ENCODE peak calls at places on chromosomes 6 and 20, in ten cellular contexts. C is stomach, Y is A549, K is K562, H is H54, X is spleen, R is esophagus squamous epithelium, I is NB4, Q is thyroid gland, O is Peyer's patch. M is an unnamed sample.
A peak's percentile ranks its signal among the peaks of the same experiment; 100 is the strongest.

GRCh38 chr6:29517245-29517644 is 29.5 kb upstream of the MAS1L start:
- DNase-seq in H (no peak), C (no peak), K (no peak), I (no peak), O (no peak), Q (no peak), X (no peak), R (no peak), Y (no peak), M (no peak)

GRCh38 chr6:36610041-36610440 is 15.9 kb downstream of the SRSF3 start:
- DNase-seq in O (no peak), R (no peak), C (no peak), X (peak; percentile 28), H (no peak), K (no peak), Y (no peak), Q (no peak), I (no peak), M (no peak)

GRCh38 chr6:85726206-85726605 is 83.5 kb upstream of the SYNCRIP start:
- DNase-seq in Y (no peak), H (no peak), K (no peak), R (no peak), Q (no peak), I (peak; percentile 16), O (no peak), X (no peak), C (no peak), M (peak; percentile 2)

GRCh38 chr6:75326557-75327258 is 42.1 kb upstream of the TMEM30A start:
- DNase-seq in R (no peak), I (no peak), O (no peak), Q (no peak), X (no peak), H (no peak), K (no peak), C (no peak), Y (peak; percentile 31), M (no peak)

GRCh38 chr6:79133173-79133572 is 55.1 kb upstream of the PHIP start:
- DNase-seq in O (no peak), Y (no peak), K (no peak), C (no peak), X (no peak), R (no peak), I (no peak), Q (no peak), H (no peak), M (no peak)

GRCh38 chr6:17869753-17870050 is 117.7 kb downstream of the KIF13A start:
- DNase-seq in H (no peak), I (no peak), X (no peak), C (no peak), Q (no peak), R (no peak), O (no peak), Y (no peak), K (peak; percentile 33), M (no peak)

GRCh38 chr6:145731432-145731831 is 3.9 kb downstream of the EPM2A start:
- DNase-seq in O (no peak), C (no peak), X (no peak), Y (no peak), H (no peak), K (no peak), Q (no peak), R (no peak), I (peak; percentile 64), M (peak; percentile 19)

GRCh38 chr6:107140581-107140980 is 25.3 kb upstream of the BEND3 start:
- DNase-seq in Y (no peak), C (no peak), I (no peak), K (no peak), O (no peak), X (no peak), H (no peak), Q (no peak), R (no peak), M (no peak)

GRCh38 chr6:146545608-146546007 is 2.0 kb downstream of the RAB32 start:
- DNase-seq in K (no peak), O (no peak), Q (no peak), H (no peak), X (no peak), Y (no peak), C (no peak), I (peak; percentile 64), R (no peak), M (no peak)

GRCh38 chr20:58875541-58876134 is 23.1 kb downstream of the GNAS start:
- DNase-seq in I (no peak), X (no peak), C (no peak), O (no peak), R (no peak), Q (no peak), K (peak; percentile 68), H (peak; percentile 90), Y (no peak), M (no peak)

GRCh38 chr6:142946181-142946923 is 1.4 kb upstream of the HIVEP2 start:
- DNase-seq in O (peak; percentile 96), Q (peak; percentile 99), H (peak; percentile 71), I (peak; percentile 94), C (peak; percentile 96), R (peak; percentile 61), X (peak; percentile 95), Y (peak; percentile 92), K (peak; percentile 70), M (peak; percentile 54)

GRCh38 chr20:6966721-6967120 is 199.2 kb downstream of the BMP2 start:
- DNase-seq in O (no peak), C (no peak), X (no peak), H (no peak), I (no peak), Y (no peak), R (no peak), Q (no peak), K (no peak), M (no peak)

GRCh38 chr20:52031574-52032303 is 159.8 kb downstream of the ZFP64 start:
- DNase-seq in O (peak; percentile 54), I (peak; percentile 54), X (no peak), R (no peak), C (no peak), H (no peak), Q (no peak), Y (peak; percentile 53), K (no peak), M (no peak)

GRCh38 chr6:106098383-106099234 is 12.5 kb downstream of the PRDM1 start:
- DNase-seq in R (no peak), O (peak; percentile 94), X (peak; percentile 84), K (peak; percentile 72), Q (peak; percentile 72), H (no peak), Y (peak; percentile 61), I (peak; percentile 38), C (peak; percentile 73), M (peak; percentile 72)

GRCh38 chr6:78832091-78832808 is 35.1 kb upstream of the IRAK1BP1 start:
- DNase-seq in R (no peak), Q (no peak), O (no peak), Y (no peak), C (no peak), K (no peak), X (no peak), I (no peak), H (no peak), M (no peak)

DNA sequence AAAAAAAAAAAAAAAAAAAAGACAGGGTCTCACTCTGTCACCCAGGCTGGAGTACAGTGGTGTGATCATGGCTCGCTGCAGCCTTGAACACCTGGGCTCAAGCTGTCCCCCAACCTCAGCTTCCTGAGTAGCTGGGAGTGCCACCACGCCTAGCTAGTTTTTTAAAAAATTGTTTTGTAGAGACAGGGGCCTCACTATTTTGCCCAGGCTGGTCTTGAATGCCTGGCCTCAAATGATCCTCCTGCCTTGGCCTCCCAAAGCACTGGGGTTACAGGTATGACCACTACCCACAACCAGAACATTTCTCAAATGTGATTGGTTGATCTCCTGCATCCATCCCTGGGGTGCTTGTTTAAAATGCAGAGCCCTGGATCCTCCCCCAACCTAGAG is 5.6 kb upstream of the RBCK1 start:
- DNase-seq in R (no peak), K (no peak), O (no peak), Q (no peak), I (no peak), X (peak; percentile 15), H (no peak), C (no peak), Y (no peak), M (no peak)
- TF ChIP-seq POLR2A in R (no peak), K (no peak), O (no peak), Q (no peak), I (no peak), X (no peak), H (no peak), C (no peak), Y (no peak), M (no peak)

DNA sequence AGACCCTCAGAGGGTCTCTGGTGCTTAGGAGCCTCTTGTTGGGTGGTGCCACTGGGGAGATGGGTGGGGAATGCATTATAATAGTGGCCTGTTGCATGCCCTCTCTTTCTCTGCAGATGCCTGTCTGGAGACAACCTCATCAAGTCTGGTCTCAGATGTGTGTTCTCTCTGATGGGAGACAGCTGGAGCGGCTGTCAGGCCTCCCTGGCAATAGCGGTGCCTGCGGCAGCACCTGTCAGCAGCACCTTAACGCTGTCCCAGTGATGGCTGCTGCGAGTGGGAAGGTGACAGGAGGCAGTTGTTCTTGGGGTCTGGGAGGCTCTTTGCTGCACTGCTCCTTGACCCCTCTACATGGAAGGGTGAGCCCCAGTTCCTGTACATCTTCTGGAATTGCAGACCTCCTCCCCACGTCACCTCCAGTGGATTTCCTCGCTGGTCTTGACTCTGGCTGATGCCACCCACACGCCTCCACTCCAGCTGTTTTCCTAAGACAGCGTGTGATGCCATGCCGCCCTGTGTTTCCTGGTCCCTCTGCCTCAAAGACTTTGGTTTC is 63.3 kb upstream of the BLCAP start:
- DNase-seq in O (no peak), Y (no peak), C (no peak), X (no peak), I (no peak), K (no peak), Q (no peak), H (no peak), R (no peak), M (no peak)
- TF ChIP-seq POLR2A in O (no peak), Y (no peak), C (no peak), X (no peak), I (no peak), K (no peak), Q (no peak), H (no peak), R (no peak), M (no peak)

GRCh38 chr20:17228624-17229061 is 1.8 kb downstream of the PCSK2 start:
- DNase-seq in Y (no peak), X (peak; percentile 72), I (no peak), Q (peak; percentile 69), C (no peak), H (no peak), K (no peak), O (no peak), R (no peak), M (no peak)
- TF ChIP-seq POLR2A in Y (no peak), X (no peak), I (no peak), Q (no peak), C (no peak), H (no peak), K (no peak), O (no peak), R (no peak), M (no peak)

DNA sequence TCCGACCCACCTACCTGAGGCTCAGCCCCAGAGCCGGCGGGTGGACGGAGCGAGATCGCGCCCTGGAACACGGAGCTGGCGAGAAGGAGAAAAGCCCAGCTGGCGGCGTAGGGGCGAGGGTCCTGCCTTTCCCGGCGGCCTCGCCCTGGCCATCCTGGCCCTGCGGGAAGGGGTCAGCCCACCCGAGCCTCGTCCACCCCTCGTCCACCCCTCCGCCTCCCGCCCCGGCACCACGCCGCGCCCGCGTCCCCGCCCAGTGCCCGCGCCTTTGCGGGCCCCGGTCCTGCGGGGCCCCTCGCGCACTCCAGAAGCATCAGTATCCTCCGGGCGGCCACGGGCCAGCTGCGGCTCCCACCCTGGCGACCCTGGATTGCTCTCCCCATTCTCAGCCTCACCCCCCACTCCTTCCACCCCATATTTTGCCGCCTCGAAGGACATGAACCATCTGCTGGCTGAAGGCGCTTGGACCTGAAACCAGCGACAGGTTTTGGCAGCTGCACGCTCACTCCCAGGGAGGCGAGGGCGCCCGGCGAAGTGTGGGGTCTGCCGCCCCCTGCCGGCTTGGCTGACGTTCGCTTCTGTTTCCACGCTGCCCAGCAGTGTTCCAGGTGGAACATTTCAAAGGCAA is 65.1 kb downstream of the PLG start:
- DNase-seq in I (no peak), K (peak; percentile 52), X (peak; percentile 80), Y (peak; percentile 61), H (no peak), O (peak; percentile 65), Q (peak; percentile 55), C (peak; percentile 74), R (no peak), M (peak; percentile 28)
- TF ChIP-seq POLR2A in I (no peak), K (no peak), X (no peak), Y (no peak), H (no peak), O (no peak), Q (no peak), C (no peak), R (no peak), M (no peak)